ENCODE peak calls at places on chromosomes 6 and 20, in eight cellular contexts. V is mucosa of descending colon; N is prostate gland; J is testis; Z is WERI-Rb-1; T is cardiac muscle cell; S is CD8-positive, alpha-beta memory T cell; K is PC-9. L is an unnamed sample.

GRCh38 chr6:42084889-42085288 is 34.6 kb downstream of the TAF8 start:
- DNase-seq in V (no peak), N (no peak), J (no peak), Z (no peak), T (no peak), S (no peak), K (no peak), L (no peak)

GRCh38 chr20:46347831-46348230 is 39.5 kb upstream of the CDH22 start:
- DNase-seq in V (no peak), N (no peak), J (no peak), Z (no peak), T (no peak), S (no peak), K (no peak), L (no peak)

GRCh38 chr6:108684809-108685329 is 124.2 kb downstream of the FOXO3 start:
- DNase-seq in V (peak; percentile 43), N (peak; percentile 40), J (no peak), Z (no peak), T (peak; percentile 30), S (no peak), K (peak; percentile 76), L (no peak)

GRCh38 chr6:46203388-46203787 is 32.6 kb upstream of the ENPP5 start:
- DNase-seq in V (no peak), N (no peak), J (no peak), Z (no peak), T (peak; percentile 54), S (no peak), K (no peak), L (no peak)

GRCh38 chr6:10514049-10514780 is 6.9 kb upstream of the GCNT2 start:
- DNase-seq in V (no peak), N (no peak), J (no peak), Z (no peak), T (no peak), S (no peak), K (no peak), L (no peak)

GRCh38 chr20:408843-409696 is 971 bp downstream of the RBCK1 start:
- DNase-seq in V (no peak), N (no peak), J (no peak), Z (no peak), T (no peak), S (no peak), K (no peak), L (no peak)

GRCh38 chr6:89970609-89971337 is 76.5 kb downstream of the GJA10 start:
- DNase-seq in V (no peak), N (peak; percentile 40), J (peak; percentile 44), Z (peak; percentile 82), T (peak; percentile 68), S (no peak), K (peak; percentile 61), L (peak; percentile 36)

GRCh38 chr20:235891-236290 is 8.8 kb downstream of the DEFB129 start:
- DNase-seq in V (no peak), N (peak; percentile 57), J (peak; percentile 54), Z (no peak), T (peak; percentile 19), S (no peak), K (no peak), L (no peak)

GRCh38 chr6:122665929-122666328 is 55.7 kb downstream of the PKIB start:
- DNase-seq in V (no peak), N (no peak), J (no peak), Z (no peak), T (no peak), S (no peak), K (no peak), L (no peak)

GRCh38 chr6:130863415-130864230 is 36.4 kb downstream of the SMLR1 start:
- DNase-seq in V (no peak), N (no peak), J (no peak), Z (no peak), T (no peak), S (no peak), K (no peak), L (no peak)

GRCh38 chr20:4607287-4607713 is 114.4 kb upstream of the PRND start:
- DNase-seq in V (no peak), N (peak; percentile 44), J (peak; percentile 70), Z (peak; percentile 71), T (peak; percentile 82), S (peak; percentile 26), K (peak; percentile 49), L (peak; percentile 65)

GRCh38 chr6:168678588-168678987 is 237.6 kb downstream of the SMOC2 start:
- DNase-seq in V (no peak), N (no peak), J (no peak), Z (no peak), T (no peak), S (no peak), K (peak; percentile 79), L (no peak)

GRCh38 chr6:169725270-169726048 is 1.2 kb upstream of the PHF10 start:
- DNase-seq in V (peak; percentile 59), N (peak; percentile 16), J (peak; percentile 77), Z (peak; percentile 77), T (peak; percentile 76), S (no peak), K (peak; percentile 77), L (no peak)

GRCh38 chr6:40398810-40399477 is 188.2 kb downstream of the LRFN2 start:
- DNase-seq in V (no peak), N (no peak), J (no peak), Z (peak; percentile 47), T (no peak), S (no peak), K (no peak), L (no peak)

GRCh38 chr20:51327251-51327841 is 215.2 kb downstream of the NFATC2 start:
- DNase-seq in V (no peak), N (no peak), J (no peak), Z (no peak), T (peak; percentile 44), S (no peak), K (no peak), L (no peak)

GRCh38 chr6:154058963-154059680 is 20.1 kb downstream of the OPRM1 start:
- DNase-seq in V (no peak), N (no peak), J (no peak), Z (no peak), T (no peak), S (no peak), K (no peak), L (no peak)

GRCh38 chr20:4488407-4489339 is 233.0 kb upstream of the PRND start:
- DNase-seq in V (no peak), N (no peak), J (no peak), Z (no peak), T (peak; percentile 20), S (no peak), K (no peak), L (no peak)

GRCh38 chr6:157769776-157770430 is 53.1 kb upstream of the SNX9 start:
- DNase-seq in V (no peak), N (no peak), J (no peak), Z (no peak), T (no peak), S (no peak), K (no peak), L (no peak)

GRCh38 chr6:166736606-166737005 is 109.6 kb upstream of the RPS6KA2 start:
- DNase-seq in V (no peak), N (no peak), J (no peak), Z (no peak), T (peak; percentile 49), S (no peak), K (peak; percentile 83), L (no peak)

GRCh38 chr20:39291301-39291700 is 329.2 kb downstream of the DHX35 start:
- DNase-seq in V (no peak), N (peak; percentile 58), J (no peak), Z (no peak), T (no peak), S (no peak), K (no peak), L (no peak)

GRCh38 chr20:63740070-63740500 is 509 bp downstream of the SLC2A4RG start:
- DNase-seq in V (peak; percentile 75), N (no peak), J (no peak), Z (no peak), T (peak; percentile 46), S (peak; percentile 48), K (no peak), L (peak; percentile 66)

GRCh38 chr6:5840742-5841141 is 166.0 kb downstream of the NRN1 start:
- DNase-seq in V (no peak), N (no peak), J (no peak), Z (peak; percentile 71), T (no peak), S (no peak), K (no peak), L (no peak)

GRCh38 chr6:39823187-39823815 is 31.1 kb downstream of the DAAM2 start:
- DNase-seq in V (no peak), N (peak; percentile 6), J (peak; percentile 83), Z (no peak), T (peak; percentile 38), S (no peak), K (no peak), L (no peak)

GRCh38 chr6:32941412-32941784 is 570 bp upstream of the HLA-DMB start:
- DNase-seq in V (no peak), N (no peak), J (no peak), Z (no peak), T (no peak), S (peak; percentile 39), K (no peak), L (peak; percentile 75)
- H3K4me3 ChIP-seq in V (no peak overlapping the region), N (no peak overlapping the region), J (no peak overlapping the region), Z (no peak overlapping the region), T (no peak overlapping the region), S (peak overlapping the region; percentile 73), K (no peak overlapping the region), L (peak overlapping the region; percentile 57)

DNA sequence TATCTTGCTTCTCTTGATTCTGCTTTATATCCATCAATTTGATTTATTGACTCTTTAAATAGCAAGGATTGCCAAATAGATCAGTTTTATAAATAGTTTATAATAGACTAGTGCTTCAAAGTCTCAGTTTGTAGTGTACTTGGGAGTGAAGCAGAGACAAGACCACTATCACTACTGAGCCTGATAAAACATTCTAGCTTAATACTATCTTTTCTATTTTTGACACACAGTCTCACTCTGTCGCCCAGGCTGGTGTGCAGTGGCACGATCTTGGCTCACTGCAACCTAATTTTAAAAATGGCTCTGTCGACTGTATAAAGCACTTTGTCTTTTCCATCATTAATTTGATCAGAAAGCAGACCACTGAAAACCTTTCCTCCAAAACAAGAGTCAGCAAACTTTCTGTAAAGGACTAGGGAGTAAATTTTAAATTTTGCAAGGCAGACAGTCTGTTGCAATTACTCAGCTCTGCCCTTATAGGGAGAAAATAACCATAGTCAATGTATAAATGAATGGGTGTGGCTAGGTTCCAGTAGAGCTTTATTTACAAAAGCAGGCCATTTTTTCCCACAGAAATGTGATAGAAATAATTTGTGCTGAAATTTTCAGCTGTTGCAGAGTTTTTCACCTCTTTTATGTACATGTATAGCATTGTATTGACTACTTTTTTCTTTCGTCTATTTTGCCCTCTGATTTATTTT is 7.5 kb downstream of the AMD1 start:
- DNase-seq in V (no peak), N (no peak), J (no peak), Z (no peak), T (no peak), S (no peak), K (no peak), L (no peak)
- H3K4me3 ChIP-seq in V (no peak overlapping the region), N (no peak overlapping the region), J (no peak overlapping the region), Z (no peak overlapping the region), T (no peak overlapping the region), S (no peak overlapping the region), K (no peak overlapping the region), L (no peak overlapping the region)

GRCh38 chr20:31870703-31871601 is 518 bp downstream of the TTLL9 start:
- DNase-seq in V (peak; percentile 41), N (no peak), J (no peak), Z (no peak), T (no peak), S (no peak), K (no peak), L (no peak)
- H3K4me3 ChIP-seq in V (peak overlapping the region; percentile 17), N (peak overlapping the region; percentile 76), J (peak overlapping the region; percentile 81), Z (peak overlapping the region; percentile 73), T (peak overlapping the region; percentile 65), S (no peak overlapping the region), K (no peak overlapping the region), L (peak overlapping the region; percentile 45)

GRCh38 chr20:17229256-17229655 is 2.4 kb downstream of the PCSK2 start:
- DNase-seq in V (no peak), N (no peak), J (no peak), Z (no peak), T (no peak), S (no peak), K (no peak), L (no peak)
- H3K4me3 ChIP-seq in V (no peak overlapping the region), N (no peak overlapping the region), J (no peak overlapping the region), Z (peak overlapping the region; percentile 81), T (no peak overlapping the region), S (no peak overlapping the region), K (no peak overlapping the region), L (no peak overlapping the region)